ENCODE peak calls at places on chromosomes 2 and 18, in six cellular contexts. H is lower lobe of right lung; D is neural progenitor cell; T is breast epithelium; B is naive thymus-derived CD4-positive, alpha-beta T cell; F is stomach. Q is an unnamed sample.

GRCh38 chr2:45821558-45822271 is 170.2 kb downstream of the PRKCE start:
- DNase-seq in H (peak), D (no peak), T (peak), B (no peak), F (peak), Q (no peak)

GRCh38 chr2:124325667-124326425 is 300.8 kb downstream of the CNTNAP5 start:
- DNase-seq in F (no peak), T (no peak), H (no peak), B (no peak), D (no peak), Q (no peak)

GRCh38 chr18:21820035-21820810 is 79.6 kb downstream of the MIB1 start:
- DNase-seq in B (no peak), T (no peak), H (no peak), D (no peak), F (no peak), Q (no peak)

GRCh38 chr2:27713201-27713600 is 49.5 kb downstream of the SLC4A1AP start:
- DNase-seq in F (no peak), B (no peak), D (no peak), H (no peak), T (no peak), Q (no peak)

GRCh38 chr2:129797489-129798300 is 181.8 kb upstream of the RAB6C start:
- DNase-seq in B (no peak), H (no peak), F (no peak), T (no peak), D (no peak), Q (no peak)

GRCh38 chr18:74496508-74497307 is 545 bp downstream of the CNDP2 start:
- DNase-seq in F (peak), T (peak), H (peak), D (peak), B (peak), Q (no peak)

GRCh38 chr18:67845035-67845434 is 328.5 kb upstream of the DSEL start:
- DNase-seq in F (no peak), T (no peak), H (no peak), B (no peak), D (no peak), Q (no peak)

GRCh38 chr2:230896346-230897115 is 28.5 kb downstream of the GPR55 start:
- DNase-seq in H (no peak), D (no peak), B (no peak), F (no peak), T (peak), Q (no peak)

GRCh38 chr18:57585846-57586242 is 658 bp downstream of the FECH start:
- DNase-seq in B (no peak), F (no peak), T (no peak), D (peak), H (no peak), Q (no peak)

GRCh38 chr2:149070681-149071355 is 32.3 kb downstream of the LYPD6B start:
- DNase-seq in H (no peak), T (no peak), B (no peak), F (peak), D (no peak), Q (no peak)

GRCh38 chr2:62363166-62363565 is 142.8 kb downstream of the TMEM17 start:
- DNase-seq in D (no peak), F (no peak), H (no peak), B (no peak), T (no peak), Q (no peak)

GRCh38 chr2:11582526-11583202 is 48.8 kb downstream of the GREB1 start:
- DNase-seq in D (peak), F (peak), B (peak), H (no peak), T (peak), Q (no peak)

GRCh38 chr2:239833728-239834109 is 191.4 kb downstream of the NDUFA10 start:
- DNase-seq in D (no peak), H (no peak), B (no peak), F (peak), T (no peak), Q (no peak)

GRCh38 chr18:59311631-59312030 is 6.8 kb downstream of the CPLX4 start:
- DNase-seq in T (no peak), D (no peak), B (no peak), H (no peak), F (no peak), Q (no peak)

GRCh38 chr2:101114815-101115214 is 36.4 kb downstream of the TBC1D8 start:
- DNase-seq in T (no peak), F (no peak), H (peak), B (no peak), D (no peak), Q (no peak)

GRCh38 chr2:186503827-186504606 is 18.0 kb downstream of the ZC3H15 start:
- DNase-seq in T (no peak), F (no peak), H (no peak), B (no peak), D (peak), Q (no peak)

GRCh38 chr2:136381722-136382633 is 264.0 kb upstream of the CXCR4 start:
- DNase-seq in D (no peak), H (peak), F (peak), T (no peak), B (peak), Q (no peak)
- H3K27ac ChIP-seq in D (no peak), H (no peak), F (no peak), T (no peak), B (peak), Q (no peak)

GRCh38 chr2:170146784-170147183 is 31.2 kb upstream of the MYO3B start:
- DNase-seq in D (no peak), F (no peak), H (no peak), T (no peak), B (no peak), Q (no peak)
- H3K27ac ChIP-seq in D (no peak), F (no peak), H (no peak), T (no peak), B (no peak), Q (no peak)

GRCh38 chr2:232139171-232139594 is 177.7 kb downstream of the DIS3L2 start:
- DNase-seq in T (no peak), B (no peak), H (no peak), F (no peak), D (no peak), Q (no peak)

GRCh38 chr2:232138441-232138840 is 176.9 kb downstream of the DIS3L2 start:
- DNase-seq in F (no peak), B (no peak), T (no peak), D (no peak), H (no peak), Q (no peak)

GRCh38 chr2:232137346-232137745 is 175.8 kb downstream of the DIS3L2 start:
- DNase-seq in H (no peak), B (no peak), D (no peak), T (no peak), F (no peak), Q (no peak)

GRCh38 chr2:232139786-232140562 is 178.5 kb downstream of the DIS3L2 start:
- DNase-seq in F (no peak), D (no peak), H (no peak), B (no peak), T (no peak), Q (no peak)

GRCh38 chr2:232137748-232138147 is 176.2 kb downstream of the DIS3L2 start:
- DNase-seq in H (no peak), T (no peak), D (no peak), F (no peak), B (no peak), Q (no peak)
- H3K27ac ChIP-seq in H (no peak), T (no peak), D (no peak), F (no peak), B (peak), Q (no peak)

DNA sequence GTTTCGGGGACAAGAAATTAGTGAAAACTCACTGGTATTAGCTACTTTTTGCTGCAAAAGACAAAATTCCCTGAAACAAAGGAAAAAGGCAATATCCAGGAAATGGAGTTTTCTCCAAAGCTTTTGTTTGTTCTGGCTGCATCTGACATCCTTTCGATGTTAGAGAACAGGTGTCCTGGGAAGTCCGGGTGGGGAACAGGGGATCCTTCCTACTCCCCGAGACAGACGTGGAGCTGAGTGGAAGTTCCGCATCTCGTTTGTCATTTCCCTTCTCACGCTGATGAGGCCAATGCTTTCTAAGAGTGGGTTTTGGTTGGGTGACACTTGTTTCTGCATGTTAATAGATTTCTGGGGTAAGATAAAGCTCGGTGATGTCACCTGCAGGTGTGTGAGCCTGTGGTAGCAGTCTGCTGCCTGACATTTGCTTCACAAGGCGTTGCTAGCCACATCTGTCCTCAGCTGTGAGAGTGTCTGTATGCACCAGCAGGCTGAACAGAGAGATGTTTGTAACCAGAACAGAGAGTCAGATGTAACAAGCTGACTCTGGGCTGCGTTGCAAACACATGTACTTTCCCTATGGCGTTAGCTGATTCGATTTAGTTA is 125.9 kb downstream of the ACOXL start:
- DNase-seq in D (no peak), H (no peak), B (no peak), T (no peak), F (peak), Q (no peak)
- H3K27ac ChIP-seq in D (no peak), H (no peak), B (peak), T (no peak), F (no peak), Q (no peak)

GRCh38 chr2:181070119-181070833 is 89.9 kb downstream of the UBE2E3 start:
- DNase-seq in D (no peak), F (no peak), H (no peak), T (no peak), B (no peak), Q (no peak)
- H3K27ac ChIP-seq in D (no peak), F (no peak), H (no peak), T (no peak), B (no peak), Q (no peak)

DNA sequence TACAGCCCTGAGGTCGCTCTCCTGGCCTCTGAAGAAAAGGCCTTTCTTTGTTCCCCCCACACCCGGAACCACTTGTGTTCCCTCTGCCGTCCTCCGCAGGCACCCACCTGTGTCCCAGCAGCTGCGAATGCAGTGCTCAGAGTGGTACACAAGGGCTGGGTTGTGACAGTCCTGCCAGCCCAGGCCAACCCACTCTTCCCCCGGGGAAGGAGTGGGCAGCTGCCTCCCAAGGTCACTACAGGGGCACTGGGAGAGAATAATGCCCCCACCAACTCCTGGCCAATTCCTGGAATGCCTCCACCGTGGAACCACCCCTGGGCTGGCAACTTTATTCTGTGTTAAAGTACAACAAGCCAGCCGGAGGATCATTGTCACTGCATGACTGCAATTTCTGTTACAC is 10.0 kb downstream of the GYPC start:
- DNase-seq in F (no peak), H (no peak), T (no peak), B (no peak), D (no peak), Q (no peak)
- H3K27ac ChIP-seq in F (peak), H (no peak), T (peak), B (peak), D (no peak), Q (no peak)

DNA sequence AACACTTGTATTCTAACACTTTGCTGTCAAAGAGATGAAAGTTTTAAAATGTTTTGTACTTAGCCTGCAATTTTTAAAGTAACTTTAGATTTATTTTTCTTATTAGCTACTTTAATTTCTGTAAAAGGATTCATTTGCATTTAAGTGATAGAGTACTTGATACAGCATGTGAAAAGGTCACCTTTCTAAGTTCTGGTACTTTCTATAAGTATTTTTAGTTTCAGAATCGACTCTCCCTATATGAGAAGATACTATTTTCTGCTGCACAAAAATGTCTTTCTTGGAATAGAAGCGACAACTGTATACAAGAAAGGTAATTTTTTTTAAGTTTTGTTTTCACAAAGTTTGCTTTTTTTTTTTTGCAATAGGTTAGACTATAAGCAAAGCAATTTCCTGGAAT is 72.9 kb downstream of the METTL8 start:
- DNase-seq in D (no peak), T (no peak), H (no peak), B (no peak), F (no peak), Q (no peak)
- H3K27ac ChIP-seq in D (no peak), T (no peak), H (no peak), B (no peak), F (no peak), Q (no peak)

Q was measured in esophagus squamous epithelium.